ENCODE peak calls at places on chromosomes 16 and 17, in eight cellular contexts. A is hepatocyte; B is HuH-7; S is ELR; I is NCI-H1092; V is T-helper 1 cell; L is stimulated activated CD4-positive, alpha-beta T cell treated with anti-CD3 and anti-CD28 coated beads, Interleukin-15, amount 100 ng/mL, for 24 hours; K is stomach. Z is an unnamed sample.

GRCh38 chr17:67503184-67503583 is 126.1 kb downstream of the PITPNC1 start:
- DNase-seq in A (no peak), B (no peak), S (peak), I (no peak), V (no peak), L (peak), K (no peak), Z (peak)

GRCh38 chr17:8629371-8630226 is 926 bp downstream of the MYH10 start:
- DNase-seq in A (peak), B (peak), S (peak), I (peak), V (no peak), L (peak), K (no peak), Z (peak)

GRCh38 chr17:79073016-79073705 is 1.5 kb upstream of the ENGASE start:
- DNase-seq in A (no peak), B (no peak), S (no peak), I (no peak), V (no peak), L (no peak), K (no peak), Z (no peak)

GRCh38 chr17:43733956-43734355 is 24.6 kb downstream of the SOST start:
- DNase-seq in A (no peak), B (no peak), S (no peak), I (no peak), V (no peak), L (no peak), K (no peak), Z (no peak)

GRCh38 chr17:13626703-13627102 is 25.0 kb upstream of the HS3ST3A1 start:
- DNase-seq in A (no peak), B (no peak), S (peak), I (no peak), V (no peak), L (no peak), K (no peak), Z (no peak)

GRCh38 chr16:72939247-72939646 is 108.7 kb downstream of the ZFHX3 start:
- DNase-seq in A (peak), B (no peak), S (no peak), I (no peak), V (no peak), L (no peak), K (no peak), Z (peak)

GRCh38 chr16:84367750-84368320 is 503 bp upstream of the ATP2C2 start:
- DNase-seq in A (peak), B (no peak), S (no peak), I (no peak), V (no peak), L (no peak), K (peak), Z (no peak)

GRCh38 chr17:10036511-10037061 is 131.5 kb upstream of the RCVRN start:
- DNase-seq in A (no peak), B (no peak), S (no peak), I (no peak), V (no peak), L (no peak), K (no peak), Z (no peak)

GRCh38 chr16:81511371-81511770 is 66.8 kb downstream of the CMIP start:
- DNase-seq in A (no peak), B (no peak), S (peak), I (no peak), V (no peak), L (no peak), K (no peak), Z (peak)

GRCh38 chr17:63514477-63514876 is 8.7 kb upstream of the KCNH6 start:
- DNase-seq in A (no peak), B (no peak), S (no peak), I (no peak), V (no peak), L (no peak), K (no peak), Z (no peak)

GRCh38 chr17:45740553-45741330 is 43.4 kb upstream of the CRHR1 start:
- DNase-seq in A (peak), B (peak), S (peak), I (peak), V (no peak), L (peak), K (no peak), Z (peak)

GRCh38 chr16:71700822-71701221 is 23.7 kb downstream of the PHLPP2 start:
- DNase-seq in A (no peak), B (no peak), S (no peak), I (no peak), V (no peak), L (no peak), K (no peak), Z (no peak)

Z was measured in A549.